ENCODE peak calls at places on chromosomes 11 and 22, in seven cellular contexts. S, O, P, A, X, Y and I are unnamed samples.
A peak's percentile ranks its signal among the peaks of the same experiment; 100 is the strongest.

GRCh38 chr11:18016789-18017188 is 3.9 kb upstream of the SERGEF start:
- DNase-seq in S (no peak), A (no peak), O (no peak), P (no peak), Y (no peak), X (no peak), I (no peak)

GRCh38 chr22:36445158-36445668 is 36.2 kb downstream of the TXN2 start:
- DNase-seq in X (no peak), A (no peak), S (no peak), O (no peak), Y (no peak), P (no peak), I (no peak)

GRCh38 chr22:25666308-25666707 is 75.7 kb upstream of the MYO18B start:
- DNase-seq in S (no peak), X (no peak), Y (no peak), P (peak; percentile 35), O (no peak), A (no peak), I (no peak)

GRCh38 chr11:10918275-10918674 is 60.4 kb upstream of the ZBED5 start:
- DNase-seq in S (no peak), A (no peak), Y (no peak), P (no peak), X (no peak), O (no peak), I (no peak)

GRCh38 chr22:44024288-44024908 is at the start of gene PARVB:
- DNase-seq in Y (peak; percentile 53), P (no peak), A (no peak), O (no peak), S (no peak), X (peak; percentile 87), I (no peak)

GRCh38 chr11:85809881-85810280 is 1.1 kb downstream of the SYTL2 start:
- DNase-seq in P (no peak), S (no peak), X (no peak), Y (peak; percentile 56), A (no peak), O (no peak), I (no peak)

GRCh38 chr22:28231423-28231822 is 312.4 kb upstream of the PITPNB start:
- DNase-seq in X (no peak), P (no peak), Y (no peak), A (no peak), O (no peak), S (no peak), I (no peak)

GRCh38 chr11:105229257-105229656 is 89.7 kb upstream of the CARD18 start:
- DNase-seq in S (no peak), P (no peak), Y (no peak), O (no peak), A (no peak), X (no peak), I (no peak)

GRCh38 chr11:11016123-11016522 is 158.3 kb upstream of the ZBED5 start:
- DNase-seq in A (no peak), S (no peak), Y (no peak), P (no peak), O (no peak), X (no peak), I (no peak)

GRCh38 chr22:37051629-37052385 is at the start of gene KCTD17:
- DNase-seq in P (no peak), Y (peak; percentile 80), S (peak; percentile 70), X (peak; percentile 94), A (peak; percentile 32), O (peak; percentile 24), I (no peak)

GRCh38 chr11:10628506-10629236 is 60.2 kb upstream of the LYVE1 start:
- DNase-seq in P (no peak), Y (peak; percentile 42), O (no peak), S (no peak), X (peak; percentile 92), A (no peak), I (no peak)

DNA sequence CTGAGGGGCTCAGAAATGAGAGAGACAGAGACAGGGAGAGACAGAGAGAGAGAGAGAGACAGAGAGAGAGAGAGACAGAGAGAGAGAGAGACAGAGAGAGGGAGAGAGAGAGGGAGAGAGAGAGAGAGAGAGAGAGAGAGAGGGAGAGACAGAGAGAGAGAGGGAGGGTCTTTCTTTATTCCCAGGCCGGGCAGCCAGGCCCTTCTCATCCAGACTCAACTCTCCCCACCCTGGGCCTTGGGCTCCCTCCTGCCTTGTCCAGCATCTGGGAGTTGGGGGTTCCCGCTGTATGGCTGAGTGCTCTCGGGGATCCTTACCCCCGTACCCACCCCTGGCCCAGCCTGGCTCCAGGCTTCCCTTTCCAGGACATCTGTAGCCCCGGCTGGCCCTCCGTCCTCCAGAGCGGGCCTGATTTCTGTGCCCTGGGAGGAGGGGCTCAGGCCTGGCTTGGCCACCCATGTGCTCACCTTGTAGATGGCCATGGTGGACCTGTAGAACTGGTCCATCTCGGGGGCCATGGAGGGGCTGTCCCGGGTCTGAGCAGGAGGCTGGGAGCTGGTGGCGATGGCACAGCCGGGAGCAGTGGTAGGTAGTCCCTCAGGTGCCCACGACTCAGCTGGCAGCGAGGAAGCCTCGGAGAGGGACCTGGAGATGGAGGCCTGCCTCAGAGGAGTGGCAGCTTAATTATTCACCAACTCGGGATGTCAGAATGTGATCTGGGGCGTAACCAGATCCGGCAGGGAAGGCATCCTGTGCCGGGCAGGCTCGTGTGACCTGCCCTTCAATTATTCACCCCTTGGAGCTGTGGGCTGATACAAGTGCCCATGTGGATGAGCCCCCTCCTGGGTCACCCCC is at the start of gene BAIAP2L2:
- DNase-seq in O (no peak), S (peak; percentile 60), A (no peak), X (no peak), P (no peak), Y (no peak), I (no peak)
- TF ChIP-seq POLR2AphosphoS5 in O (no peak), S (peak; percentile 3), A (no peak), X (no peak), P (no peak), Y (no peak), I (no peak)

GRCh38 chr11:47165294-47165840 is 11.3 kb downstream of the ARFGAP2 start:
- DNase-seq in X (no peak), P (no peak), O (no peak), S (no peak), A (no peak), Y (no peak), I (no peak)

GRCh38 chr11:47163198-47163597 is 13.5 kb downstream of the ARFGAP2 start:
- DNase-seq in P (no peak), Y (no peak), O (no peak), X (no peak), S (no peak), A (no peak), I (no peak)

GRCh38 chr11:47163898-47164297 is 12.8 kb downstream of the ARFGAP2 start:
- DNase-seq in X (no peak), O (no peak), S (no peak), A (no peak), P (no peak), Y (no peak), I (no peak)

GRCh38 chr11:47164321-47164720 is 12.4 kb downstream of the ARFGAP2 start:
- DNase-seq in X (no peak), O (no peak), P (no peak), S (no peak), Y (no peak), A (no peak), I (no peak)

GRCh38 chr11:47166368-47166767 is 10.3 kb downstream of the ARFGAP2 start:
- DNase-seq in A (no peak), Y (no peak), S (no peak), O (no peak), P (no peak), X (no peak), I (no peak)
- TF ChIP-seq POLR2A in A (no peak), Y (no peak), S (no peak), O (no peak), P (no peak), X (no peak), I (no peak)

DNA sequence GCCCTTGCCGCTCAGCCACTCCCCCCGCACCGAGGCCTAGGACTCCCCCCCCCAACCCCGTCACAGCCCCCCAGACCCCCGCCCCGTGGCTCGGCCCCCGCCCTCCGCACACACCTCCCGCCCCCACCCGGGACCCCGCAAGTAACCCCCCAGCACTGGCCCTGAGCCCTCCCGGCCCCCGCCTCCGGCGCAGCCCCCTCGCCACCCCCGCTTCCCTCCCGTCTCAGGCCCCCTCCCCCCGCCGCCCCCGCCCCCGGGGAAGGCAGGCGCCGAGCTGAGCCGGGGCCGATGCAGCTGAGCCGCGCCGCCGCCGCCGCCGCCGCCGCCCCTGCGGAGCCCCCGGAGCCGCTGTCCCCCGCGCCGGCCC is 1.5 kb downstream of the SHANK3 start:
- DNase-seq in P (no peak), S (no peak), X (no peak), O (no peak), Y (no peak), A (no peak), I (no peak)
- H3K4me3 ChIP-seq in P (peak overlapping the region; percentile 42), S (peak overlapping the region; percentile 52), X (peak overlapping the region; percentile 77), O (peak overlapping the region; percentile 9), Y (peak overlapping the region; percentile 59), A (peak overlapping the region; percentile 12), I (peak overlapping the region; percentile 61)

GRCh38 chr11:93732237-93732892 is 8.9 kb downstream of the TAF1D start:
- DNase-seq in Y (no peak), S (no peak), A (no peak), P (no peak), O (no peak), X (no peak), I (no peak)
- TF ChIP-seq POLR2AphosphoS5 in Y (peak; percentile 17), S (peak; percentile 6), A (no peak), P (no peak), O (peak; percentile 4), X (no peak), I (no peak)

GRCh38 chr11:34417203-34417602 is 21.5 kb upstream of the CAT start:
- DNase-seq in X (no peak), A (no peak), Y (no peak), S (no peak), O (no peak), P (no peak), I (no peak)
- TF ChIP-seq POLR2A in X (no peak), A (no peak), Y (no peak), S (no peak), O (no peak), P (no peak), I (no peak)